ENCODE peak calls at places on chromosomes 1 and 21, in four cellular contexts. N is aorta, J is neuronal stem cell, T is cardiac muscle cell. D is an unnamed sample. For H3K4me1, the result is how much of the 10 kb centered on the place peaks cover.

GRCh38 chr1:3756394-3756793 is 4.1 kb downstream of the CCDC27 start:
- DNase-seq in J (no peak), T (no peak), N (no peak), D (no peak)

GRCh38 chr1:59052194-59052593 is 244.7 kb upstream of the FGGY start:
- DNase-seq in J (no peak), T (no peak), N (no peak), D (no peak)

GRCh38 chr1:207051615-207051943 is 571 bp upstream of the YOD1 start:
- DNase-seq in T (no peak), N (no peak), J (no peak), D (no peak)

GRCh38 chr1:40820911-40821693 is 37.5 kb downstream of the KCNQ4 start:
- DNase-seq in N (peak), J (no peak), T (no peak), D (no peak)

GRCh38 chr1:21347072-21347581 is 56.9 kb upstream of the ECE1 start:
- DNase-seq in N (no peak), J (no peak), T (no peak), D (no peak)

GRCh38 chr1:23387494-23387893 is 17.9 kb upstream of the ZNF436 start:
- DNase-seq in T (no peak), N (no peak), J (no peak), D (no peak)

GRCh38 chr1:233916706-233917105 is 12.2 kb downstream of the SLC35F3 start:
- DNase-seq in J (no peak), T (no peak), N (no peak), D (peak)

GRCh38 chr21:21200939-21201610 is 202.9 kb downstream of the NCAM2 start:
- DNase-seq in J (no peak), T (peak), N (no peak), D (no peak)

GRCh38 chr1:64856564-64856963 is 109.8 kb downstream of the JAK1 start:
- DNase-seq in T (peak), J (no peak), N (no peak), D (no peak)

GRCh38 chr21:15495965-15496364 is 233.8 kb upstream of the USP25 start:
- DNase-seq in T (peak), N (no peak), J (no peak), D (no peak)

GRCh38 chr1:111197598-111198289 is 2.7 kb downstream of the DENND2D start:
- DNase-seq in T (peak), N (no peak), J (no peak), D (peak)

GRCh38 chr1:184866991-184867788 is 107.1 kb downstream of the NIBAN1 start:
- DNase-seq in N (no peak), J (no peak), T (peak), D (no peak)

GRCh38 chr1:145701306-145701862 is 5.8 kb downstream of the PDZK1 start:
- DNase-seq in N (no peak), J (no peak), T (no peak), D (no peak)

GRCh38 chr1:119442756-119443155 is 27.8 kb downstream of the HSD3B2 start:
- DNase-seq in J (no peak), N (no peak), T (no peak), D (no peak)

GRCh38 chr1:206732508-206732907 is 38.1 kb upstream of the IL19 start:
- DNase-seq in J (no peak), N (no peak), T (no peak), D (no peak)

GRCh38 chr1:150514913-150515327 is 632 bp upstream of the FALEC start:
- DNase-seq in N (no peak), J (no peak), T (no peak), D (no peak)

GRCh38 chr1:150515328-150516049 is at the start of gene FALEC:
- DNase-seq in T (peak), J (peak), N (peak), D (peak)

GRCh38 chr1:150514260-150514659 is 1.3 kb upstream of the FALEC start:
- DNase-seq in N (no peak), T (no peak), J (no peak), D (no peak)

GRCh38 chr1:150516050-150516591 is 569 bp downstream of the FALEC start:
- DNase-seq in N (peak), J (no peak), T (peak), D (no peak)

GRCh38 chr1:150516616-150517015 is 1.1 kb downstream of the FALEC start:
- DNase-seq in J (no peak), N (no peak), T (no peak), D (no peak)
- H3K4me1 ChIP-seq in J (under half), N (under half), T (under half), D (under half)

DNA sequence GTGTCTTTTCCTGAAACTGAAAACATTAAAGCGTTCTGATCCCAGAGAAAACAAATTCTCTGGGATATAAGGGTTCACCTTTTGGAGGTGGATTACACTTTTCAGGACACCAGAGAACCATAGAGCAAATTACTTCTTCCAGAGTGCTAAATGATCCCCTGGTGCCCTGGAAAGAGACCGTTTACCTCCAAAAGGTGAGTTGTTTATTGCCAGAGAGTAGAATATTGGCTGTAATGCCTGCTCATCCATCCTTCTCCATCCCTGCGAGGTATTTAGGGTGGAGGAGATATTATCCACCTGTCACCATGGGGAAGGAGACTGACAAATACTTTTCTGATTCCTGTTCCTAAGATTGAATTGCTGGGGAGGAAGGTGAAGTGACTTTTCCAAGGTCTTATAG is 30.4 kb downstream of the PBX1 start:
- DNase-seq in N (no peak), T (no peak), J (no peak), D (no peak)
- H3K27ac ChIP-seq in N (peak), T (peak), J (peak), D (no peak)

DNA sequence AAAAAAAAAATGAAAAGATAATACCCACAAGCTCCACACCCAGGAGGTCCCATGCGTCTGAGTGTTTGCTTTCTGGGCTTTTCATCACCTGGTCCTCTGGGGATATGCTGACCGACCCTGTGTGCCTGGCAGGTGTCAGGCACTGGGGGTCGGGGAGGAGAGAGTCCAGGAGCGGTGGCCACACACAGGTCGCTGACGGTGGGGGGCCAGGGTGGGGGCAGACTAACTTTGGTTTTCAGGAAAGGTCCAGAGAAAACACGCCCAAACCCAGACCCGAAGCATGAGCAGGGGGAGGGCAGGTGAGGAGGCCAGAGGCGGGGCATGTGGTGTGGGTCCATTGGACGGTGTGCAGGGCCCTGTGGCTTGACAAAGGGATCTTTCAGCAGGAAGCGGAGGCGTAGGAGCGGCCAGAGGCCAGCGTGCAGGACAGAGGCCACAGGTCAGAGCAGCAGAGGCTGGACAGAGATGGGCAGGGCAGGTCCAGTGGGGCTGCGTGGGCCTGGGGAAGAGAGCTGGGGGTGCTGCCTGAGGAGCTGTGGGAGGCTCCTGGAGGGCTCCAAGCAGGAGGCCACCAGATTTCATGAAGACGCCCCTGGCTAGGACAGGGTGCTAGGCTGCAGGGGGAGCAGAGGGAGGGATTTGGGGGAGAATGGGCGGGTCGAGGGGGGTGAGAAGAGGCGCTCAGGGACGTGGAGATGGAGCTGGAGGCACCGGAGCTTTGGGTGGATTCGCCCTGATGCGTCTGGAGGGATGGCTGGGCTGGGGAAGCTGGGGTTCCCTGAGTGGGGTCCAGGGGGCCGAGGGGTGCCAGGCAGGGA is 15.8 kb downstream of the RNF223 start:
- DNase-seq in J (no peak), N (no peak), T (no peak), D (no peak)
- H3K4me1 ChIP-seq in J (under half), N (under half), T (under half), D (under half)

DNA sequence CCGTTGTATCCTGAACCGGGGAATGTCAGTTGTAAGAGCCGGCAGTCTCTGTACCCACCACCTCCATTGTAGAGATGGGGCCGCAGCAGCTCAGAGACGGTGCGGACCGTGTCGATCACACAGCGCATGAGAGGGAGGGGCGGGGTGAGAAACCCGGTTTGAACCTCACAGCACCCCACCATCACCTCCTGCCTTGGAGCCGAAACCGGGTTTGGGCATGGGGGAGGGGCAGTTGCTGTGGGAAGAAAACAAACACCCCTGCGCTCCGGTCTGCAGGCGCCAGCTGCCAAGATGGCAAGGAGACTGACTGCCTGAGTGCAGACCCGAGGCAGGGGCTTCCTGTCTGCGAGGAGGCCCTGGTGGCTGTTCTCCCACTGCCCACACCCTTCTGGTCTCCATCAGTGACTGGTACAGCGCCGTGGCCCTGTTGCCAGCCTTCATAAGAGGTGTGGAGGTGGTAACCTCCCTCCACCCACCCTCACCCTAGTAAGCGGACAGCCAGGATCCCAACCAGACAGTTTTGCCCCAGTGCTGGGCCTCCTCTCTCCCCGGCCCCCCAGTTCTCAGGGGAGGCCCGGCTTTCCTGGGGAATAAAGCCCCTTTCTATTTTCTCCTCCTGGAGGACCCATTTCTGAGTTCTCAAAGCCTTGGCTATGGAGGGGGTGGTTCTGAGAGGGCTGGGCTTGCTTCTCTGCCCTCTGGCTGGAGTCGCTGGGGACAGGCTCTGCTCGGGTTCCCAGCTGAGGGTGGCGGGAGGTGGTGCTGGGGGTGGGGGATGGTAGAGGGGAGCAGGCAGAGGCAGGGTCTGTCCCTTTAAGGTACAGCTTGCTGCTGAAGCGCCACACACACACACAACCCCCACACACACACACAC is 69.4 kb upstream of the SSBP3 start:
- DNase-seq in N (no peak), J (no peak), T (no peak), D (no peak)
- H3K27ac ChIP-seq in N (no peak), J (peak), T (peak), D (no peak)

GRCh38 chr1:230199034-230199433 is 132.0 kb downstream of the GALNT2 start:
- DNase-seq in J (no peak), T (no peak), N (no peak), D (no peak)
- H3K4me1 ChIP-seq in J (under half), T (under half), N (under half), D (under half)

GRCh38 chr21:17783003-17783402 is 36.2 kb downstream of the C21orf91 start:
- DNase-seq in J (no peak), T (no peak), N (no peak), D (no peak)

GRCh38 chr21:17783816-17784598 is 35.1 kb downstream of the C21orf91 start:
- DNase-seq in T (no peak), J (no peak), N (no peak), D (no peak)

GRCh38 chr21:17780539-17780938 is 38.6 kb downstream of the C21orf91 start:
- DNase-seq in T (no peak), N (no peak), J (no peak), D (no peak)

GRCh38 chr21:17781524-17781923 is 37.6 kb downstream of the C21orf91 start:
- DNase-seq in N (no peak), T (no peak), J (no peak), D (no peak)

GRCh38 chr21:17782051-17782450 is 37.1 kb downstream of the C21orf91 start:
- DNase-seq in J (no peak), T (no peak), N (no peak), D (no peak)
- H3K27ac ChIP-seq in J (no peak), T (no peak), N (no peak), D (no peak)

GRCh38 chr1:1309525-1310385 is 1.4 kb downstream of the PUSL1 start:
- DNase-seq in N (no peak), J (no peak), T (no peak), D (no peak)

GRCh38 chr1:1311107-1312104 is 3.0 kb downstream of the PUSL1 start:
- DNase-seq in J (no peak), T (no peak), N (no peak), D (no peak)

GRCh38 chr1:1308756-1309524 is 543 bp downstream of the PUSL1 start:
- DNase-seq in T (no peak), N (peak), J (no peak), D (no peak)

GRCh38 chr1:1312450-1313314 is 4.3 kb downstream of the PUSL1 start:
- DNase-seq in N (no peak), T (no peak), J (no peak), D (no peak)

DNA sequence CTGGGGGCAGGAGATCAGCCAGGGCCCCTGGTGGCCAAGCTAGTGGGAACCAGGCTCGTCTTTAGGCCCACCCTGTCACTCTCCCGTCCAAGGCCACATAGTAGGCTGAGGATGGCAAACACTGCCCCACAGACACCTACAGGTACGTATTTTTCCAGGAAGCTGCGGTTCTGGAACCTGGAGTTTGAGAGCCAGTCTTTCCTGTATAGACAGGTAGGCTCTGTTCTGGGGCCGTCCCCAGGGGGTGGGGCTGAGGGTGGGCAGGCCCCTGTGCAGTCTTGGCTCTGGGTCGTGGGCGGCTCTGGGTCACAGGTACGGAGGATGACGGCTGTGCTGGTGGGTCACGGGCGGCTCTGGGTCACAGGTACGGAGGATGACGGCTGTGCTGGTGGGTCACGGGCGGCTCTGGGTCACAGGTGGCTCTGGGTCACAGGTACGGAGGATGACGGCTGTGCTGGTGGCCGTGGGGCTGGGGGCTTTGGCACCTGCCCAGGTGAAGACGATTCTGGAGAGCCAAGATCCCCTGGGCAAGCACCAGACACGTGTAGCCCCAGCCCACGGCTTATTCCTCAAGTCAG is 2.2 kb downstream of the PUSL1 start:
- DNase-seq in J (no peak), T (no peak), N (no peak), D (no peak)
- H3K4me1 ChIP-seq in J (under half), T (under half), N (under half), D (under half)

GRCh38 chr21:44643911-44644310 is 2.3 kb upstream of the KRTAP10-11 start:
- DNase-seq in J (no peak), N (no peak), T (no peak), D (no peak)
- H3K27ac ChIP-seq in J (no peak), N (no peak), T (no peak), D (no peak)

GRCh38 chr1:36953061-36953460 is 81.3 kb downstream of the GRIK3 start:
- DNase-seq in T (no peak), J (no peak), N (no peak), D (no peak)

GRCh38 chr1:36951761-36952160 is 82.6 kb downstream of the GRIK3 start:
- DNase-seq in T (no peak), J (no peak), N (no peak), D (no peak)

GRCh38 chr1:36955016-36955415 is 79.3 kb downstream of the GRIK3 start:
- DNase-seq in N (no peak), J (no peak), T (no peak), D (no peak)

GRCh38 chr1:36950588-36950987 is 83.7 kb downstream of the GRIK3 start:
- DNase-seq in T (no peak), J (no peak), N (no peak), D (no peak)

GRCh38 chr1:36956570-36956969 is 77.7 kb downstream of the GRIK3 start:
- DNase-seq in T (no peak), N (no peak), J (no peak), D (no peak)
- H3K4me1 ChIP-seq in T (under half), N (under half), J (under half), D (under half)

GRCh38 chr1:210262897-210263272 is 30.3 kb downstream of the SERTAD4 start:
- DNase-seq in J (no peak), N (peak), T (no peak), D (no peak)
- H3K27ac ChIP-seq in J (no peak), N (peak), T (no peak), D (no peak)

D was measured in Panc1.